ENCODE peak calls at places on chromosomes 3 and 15, in nine cellular contexts. A, N, W, E, Y, U, V, L and Z are unnamed samples.

GRCh38 chr15:38454687-38455071 is 752 bp downstream of the FAM98B start:
- DNase-seq in N (no peak), A (no peak), W (no peak), Y (no peak), U (peak), V (no peak), L (no peak), E (no peak), Z (no peak)

GRCh38 chr15:100627789-100628395 is 25.5 kb downstream of the ASB7 start:
- DNase-seq in E (peak), V (peak), W (peak), L (peak), Y (peak), N (peak), U (peak), A (peak), Z (peak)

GRCh38 chr3:172159962-172160538 is 120.7 kb downstream of the FNDC3B start:
- DNase-seq in N (peak), W (no peak), V (no peak), E (peak), L (no peak), Y (no peak), A (peak), U (no peak), Z (no peak)

GRCh38 chr15:29978411-29979382 is 104.1 kb upstream of the GOLGA8J start:
- DNase-seq in W (peak), Y (no peak), A (no peak), N (no peak), V (no peak), U (no peak), E (no peak), L (no peak), Z (no peak)

GRCh38 chr3:49351521-49352011 is 6.6 kb downstream of the GPX1 start:
- DNase-seq in V (no peak), E (peak), A (no peak), W (peak), Y (peak), L (peak), N (no peak), U (peak), Z (no peak)

GRCh38 chr3:171688593-171688992 is 121.7 kb downstream of the PLD1 start:
- DNase-seq in N (no peak), A (no peak), Y (no peak), U (no peak), V (no peak), L (no peak), E (no peak), W (no peak), Z (no peak)

GRCh38 chr15:35349916-35350315 is 196.0 kb downstream of the DPH6 start:
- DNase-seq in A (no peak), Y (peak), N (no peak), V (no peak), L (no peak), U (no peak), E (no peak), W (peak), Z (no peak)

GRCh38 chr15:77706482-77707244 is 74.0 kb upstream of the LINGO1 start:
- DNase-seq in A (no peak), L (no peak), Y (no peak), V (no peak), N (no peak), E (no peak), W (no peak), U (no peak), Z (no peak)

GRCh38 chr3:196096382-196096953 is 14.6 kb upstream of the TFRC start:
- DNase-seq in N (peak), V (no peak), U (no peak), L (peak), Y (no peak), A (no peak), W (no peak), E (no peak), Z (peak)

GRCh38 chr3:15443826-15444524 is 16.6 kb downstream of the EAF1 start:
- DNase-seq in V (no peak), W (no peak), L (no peak), U (peak), N (no peak), Y (peak), A (no peak), E (peak), Z (no peak)

GRCh38 chr15:79904256-79904655 is 7.4 kb upstream of the MTHFS start:
- DNase-seq in Y (no peak), W (no peak), U (peak), V (no peak), N (no peak), E (no peak), L (no peak), A (no peak), Z (no peak)

GRCh38 chr3:126883241-126883640 is 99.7 kb upstream of the PLXNA1 start:
- DNase-seq in U (peak), A (no peak), E (no peak), V (no peak), L (peak), N (no peak), W (peak), Y (peak), Z (no peak)

GRCh38 chr3:192991351-192991750 is 73.7 kb upstream of the MB21D2 start:
- DNase-seq in L (no peak), U (no peak), A (no peak), W (no peak), Y (no peak), E (no peak), V (no peak), N (no peak), Z (no peak)

GRCh38 chr15:92009162-92009561 is 155.7 kb downstream of the SLCO3A1 start:
- DNase-seq in E (no peak), V (no peak), W (no peak), L (no peak), Y (no peak), A (no peak), N (no peak), U (no peak), Z (no peak)

GRCh38 chr3:127799476-127800222 is 22.7 kb downstream of the MGLL start:
- DNase-seq in N (no peak), U (peak), Y (peak), E (peak), W (peak), L (no peak), V (no peak), A (no peak), Z (no peak)

GRCh38 chr3:195700319-195700718 is 20.5 kb upstream of the MUC20 start:
- DNase-seq in Y (no peak), N (no peak), W (no peak), U (no peak), E (no peak), A (no peak), V (no peak), L (no peak), Z (no peak)

GRCh38 chr15:42107483-42107882 is 13.1 kb upstream of the PLA2G4D start:
- DNase-seq in E (no peak), W (peak), N (peak), L (peak), U (no peak), V (no peak), A (no peak), Y (no peak), Z (peak)

GRCh38 chr15:62280625-62281024 is 115.5 kb upstream of the C2CD4B start:
- DNase-seq in Y (no peak), U (no peak), L (no peak), E (no peak), N (no peak), A (no peak), V (no peak), W (no peak), Z (no peak)

GRCh38 chr15:98292442-98293240 is 332.1 kb downstream of the ARRDC4 start:
- DNase-seq in L (peak), E (peak), A (peak), N (peak), W (peak), V (peak), Y (peak), U (no peak), Z (peak)

GRCh38 chr3:30435950-30436349 is 170.5 kb upstream of the TGFBR2 start:
- DNase-seq in E (no peak), A (no peak), N (no peak), W (no peak), U (no peak), V (no peak), Y (no peak), L (peak), Z (no peak)

GRCh38 chr3:70849911-70850699 is 537.7 kb upstream of the MDFIC2 start:
- DNase-seq in V (no peak), E (peak), N (no peak), U (peak), A (no peak), W (peak), Y (peak), L (no peak), Z (no peak)

GRCh38 chr3:185715091-185715490 is 109.8 kb downstream of the IGF2BP2 start:
- DNase-seq in L (no peak), Y (peak), V (no peak), A (no peak), U (peak), E (no peak), W (peak), N (no peak), Z (no peak)

GRCh38 chr3:47288966-47289910 is 6.5 kb downstream of the KLHL18 start:
- DNase-seq in Y (no peak), L (no peak), A (no peak), U (no peak), W (no peak), V (no peak), E (no peak), N (no peak), Z (no peak)

GRCh38 chr3:55897573-55898224 is 410.6 kb upstream of the WNT5A start:
- DNase-seq in E (no peak), V (peak), W (peak), N (peak), U (peak), L (no peak), A (no peak), Y (no peak), Z (no peak)

GRCh38 chr3:30344288-30344687 is 262.1 kb upstream of the TGFBR2 start:
- DNase-seq in E (no peak), N (no peak), L (no peak), V (no peak), A (no peak), Y (no peak), U (no peak), W (peak), Z (no peak)

GRCh38 chr3:149018247-149018646 is 26.9 kb downstream of the GYG1 start:
- DNase-seq in E (peak), Y (peak), V (no peak), W (no peak), N (no peak), A (no peak), U (peak), L (no peak), Z (no peak)

GRCh38 chr3:179015551-179016020 is 56.0 kb downstream of the ZMAT3 start:
- DNase-seq in N (peak), W (peak), A (no peak), Y (peak), U (peak), L (peak), E (peak), V (peak), Z (peak)

GRCh38 chr3:105746226-105746996 is 122.4 kb downstream of the CBLB start:
- DNase-seq in L (no peak), U (no peak), E (no peak), Y (no peak), A (no peak), N (no peak), V (no peak), W (no peak), Z (no peak)

GRCh38 chr3:125120370-125121122 is 64.7 kb upstream of the HEG1 start:
- DNase-seq in U (no peak), L (no peak), A (no peak), N (no peak), V (peak), W (no peak), E (no peak), Y (no peak), Z (no peak)

GRCh38 chr3:149638401-149639092 is 19.3 kb downstream of the WWTR1 start:
- DNase-seq in L (no peak), N (no peak), Y (peak), E (no peak), U (peak), V (no peak), W (peak), A (no peak), Z (no peak)

GRCh38 chr3:188194327-188194726 is 40.4 kb downstream of the LPP start:
- DNase-seq in N (no peak), E (no peak), A (no peak), V (no peak), Y (peak), W (peak), L (no peak), U (peak), Z (no peak)

GRCh38 chr3:142152349-142152748 is 3.0 kb upstream of the TFDP2 start:
- DNase-seq in Y (no peak), A (no peak), U (no peak), N (no peak), E (no peak), L (no peak), V (peak), W (no peak), Z (no peak)

GRCh38 chr3:126371096-126371705 is 14.0 kb upstream of the KLF15 start:
- DNase-seq in N (no peak), E (no peak), L (no peak), V (no peak), A (no peak), Y (no peak), W (no peak), U (no peak), Z (no peak)

GRCh38 chr3:140376136-140376889 is 301.6 kb upstream of the TRIM42 start:
- DNase-seq in Y (no peak), N (no peak), W (no peak), L (no peak), A (no peak), V (no peak), E (no peak), U (no peak), Z (no peak)

GRCh38 chr15:73956276-73957086 is 30.2 kb downstream of the LOXL1 start:
- DNase-seq in W (peak), E (peak), V (no peak), U (peak), L (no peak), N (no peak), A (no peak), Y (peak), Z (no peak)

GRCh38 chr15:89591834-89592233 is 16.6 kb downstream of the TICRR start:
- DNase-seq in L (no peak), A (no peak), N (no peak), W (no peak), U (no peak), V (no peak), E (peak), Y (no peak), Z (no peak)

GRCh38 chr15:52783929-52784798 is 6.0 kb downstream of the ONECUT1 start:
- DNase-seq in E (no peak), U (no peak), L (peak), N (peak), V (peak), A (no peak), W (no peak), Y (no peak), Z (no peak)

GRCh38 chr3:193783166-193783896 is 190.3 kb downstream of the OPA1 start:
- DNase-seq in V (no peak), A (no peak), N (no peak), Y (no peak), U (no peak), W (peak), L (no peak), E (no peak), Z (no peak)

GRCh38 chr3:9649791-9650521 is 651 bp downstream of the MTMR14 start:
- DNase-seq in U (no peak), E (no peak), L (peak), Y (no peak), A (no peak), V (peak), N (no peak), W (no peak), Z (peak)

GRCh38 chr15:63023351-63023945 is 19.1 kb upstream of the TPM1 start:
- DNase-seq in W (peak), U (peak), Y (peak), A (no peak), E (peak), N (no peak), L (no peak), V (no peak), Z (no peak)

GRCh38 chr3:177483182-177483967 is 286.1 kb upstream of the TBL1XR1 start:
- DNase-seq in A (no peak), L (peak), U (no peak), N (no peak), Y (no peak), V (peak), E (no peak), W (peak), Z (no peak)
- TF ChIP-seq CTCF in A (no peak), L (no peak), U (peak), N (peak), Y (peak), V (peak), E (peak), W (peak), Z (no peak)

DNA sequence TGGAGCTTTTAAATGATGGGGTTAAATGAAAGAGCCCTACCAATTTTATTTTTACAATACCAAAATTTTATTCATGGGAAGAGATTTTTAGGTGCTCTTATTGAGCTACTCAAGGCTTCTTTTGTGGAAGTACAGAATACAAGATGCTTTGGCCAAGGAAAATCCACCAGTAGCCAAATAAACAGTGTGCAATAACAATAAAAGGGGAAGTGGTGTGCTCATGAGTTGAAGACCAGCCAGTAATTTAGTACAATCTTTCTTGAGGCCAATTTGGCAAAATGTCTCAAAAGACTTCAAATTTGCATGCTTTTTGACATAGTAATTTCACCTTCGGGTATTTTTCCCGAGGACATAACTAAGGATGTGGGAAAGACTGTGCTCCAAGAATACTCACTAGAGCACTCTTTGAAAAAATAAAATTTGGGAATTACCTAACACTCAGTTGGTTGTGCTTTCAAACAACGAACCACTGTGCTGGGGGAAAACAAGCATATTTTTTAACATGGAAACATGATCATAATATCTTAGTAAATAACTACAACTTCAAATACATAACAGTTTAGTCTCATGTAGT is 294.0 kb downstream of the DIPK2A start:
- DNase-seq in W (no peak), U (no peak), Y (no peak), E (no peak), L (no peak), N (no peak), A (no peak), V (no peak), Z (no peak)
- TF ChIP-seq CTCF in W (no peak), U (no peak), Y (no peak), E (no peak), L (no peak), N (no peak), A (no peak), V (no peak), Z (no peak)

GRCh38 chr15:58770857-58771620 is at the start of gene MINDY2:
- DNase-seq in E (peak), Y (peak), U (peak), N (peak), L (peak), A (peak), V (peak), W (peak), Z (peak)
- TF ChIP-seq CTCF in E (peak), Y (peak), U (peak), N (peak), L (peak), A (peak), V (no peak), W (no peak), Z (peak)

DNA sequence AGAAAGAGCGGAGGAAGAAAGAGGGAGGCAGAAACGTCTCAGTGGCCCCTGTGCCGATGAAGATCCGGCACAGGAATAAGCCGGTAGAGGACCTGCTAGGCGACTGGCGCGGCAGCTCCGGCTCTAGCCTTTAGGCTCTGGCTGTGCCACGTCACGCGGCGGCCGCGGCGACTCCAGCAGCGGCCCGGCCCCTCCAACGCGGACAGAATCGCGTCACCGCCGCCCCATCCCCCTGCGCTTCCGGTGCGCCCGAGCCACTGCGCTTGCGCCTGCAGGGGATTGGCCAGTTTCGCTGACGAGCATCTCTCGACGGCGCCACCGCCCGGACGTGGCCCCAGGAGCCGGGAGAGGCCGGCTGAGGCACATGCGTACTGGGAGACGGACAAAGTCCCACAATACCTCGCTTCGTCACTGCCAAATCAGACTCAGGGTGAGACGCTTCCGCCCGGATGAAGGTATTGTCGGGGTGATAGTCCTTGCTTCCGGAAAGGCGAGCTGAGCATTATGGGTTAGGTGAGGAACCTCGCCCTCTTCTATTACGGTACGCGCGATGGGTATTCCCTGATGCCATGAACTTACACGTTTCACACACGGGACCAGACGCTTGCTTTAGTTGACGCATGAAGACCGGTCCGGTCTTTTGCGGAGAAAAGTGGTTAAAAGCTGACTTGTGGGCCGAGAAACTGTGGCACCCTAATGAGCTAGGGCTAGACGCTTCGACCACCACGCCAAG is at the start of gene ARF4:
- DNase-seq in V (peak), L (peak), U (peak), N (peak), W (peak), Y (peak), E (peak), A (peak), Z (peak)
- TF ChIP-seq CTCF in V (no peak), L (peak), U (peak), N (peak), W (no peak), Y (peak), E (peak), A (peak), Z (peak)

GRCh38 chr15:65028921-65029735 is at the start of gene MTFMT:
- DNase-seq in N (peak), W (peak), U (peak), E (peak), V (peak), A (peak), Y (peak), L (peak), Z (peak)
- TF ChIP-seq CTCF in N (no peak), W (no peak), U (no peak), E (no peak), V (no peak), A (peak), Y (peak), L (peak), Z (no peak)

GRCh38 chr15:40190591-40190990 is 29.7 kb downstream of the BUB1B start:
- DNase-seq in Y (peak), V (no peak), W (peak), U (peak), E (peak), A (no peak), N (no peak), L (no peak), Z (no peak)
- TF ChIP-seq CTCF in Y (no peak), V (no peak), W (no peak), U (no peak), E (no peak), A (no peak), N (no peak), L (no peak), Z (no peak)

DNA sequence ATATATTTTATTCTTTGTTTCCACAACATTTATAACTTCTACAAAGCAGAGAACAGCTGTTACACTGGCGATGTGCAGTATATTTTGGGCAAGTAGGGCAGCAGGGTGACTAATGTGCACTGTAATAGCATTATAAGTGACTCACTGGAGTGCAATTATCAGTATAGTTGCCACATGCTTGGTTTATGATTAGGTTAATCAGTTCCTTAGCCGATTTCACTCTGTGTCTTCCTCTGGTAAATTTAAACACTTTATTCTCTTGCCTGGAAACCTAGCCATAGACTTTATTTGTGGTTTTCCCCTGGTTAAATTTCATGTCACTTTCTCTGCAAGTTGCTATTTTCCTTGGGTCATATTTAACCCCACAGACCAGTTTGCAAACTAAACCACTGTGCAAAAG is 690.1 kb upstream of the DPPA4 start:
- DNase-seq in Y (peak), N (no peak), U (peak), V (no peak), A (no peak), L (no peak), E (peak), W (peak), Z (no peak)
- TF ChIP-seq CTCF in Y (no peak), N (no peak), U (no peak), V (no peak), A (no peak), L (no peak), E (no peak), W (no peak), Z (no peak)

GRCh38 chr3:39110041-39110639 is 2.7 kb downstream of the TTC21A start:
- DNase-seq in Y (no peak), A (no peak), W (no peak), U (no peak), N (no peak), V (no peak), E (no peak), L (no peak), Z (no peak)
- TF ChIP-seq CTCF in Y (no peak), A (no peak), W (no peak), U (no peak), N (no peak), V (no peak), E (peak), L (no peak), Z (no peak)